ENCODE peak calls at places on chromosomes 5 and 9, in eight cellular contexts. Q is lung; K is CD8-positive, alpha-beta T cell; S is colonic mucosa; U is ovary; Z is heart right ventricle; J is Peyer's patch; E is SK-N-SH. Y is an unnamed sample.

GRCh38 chr9:128840524-128840923 is 10.9 kb upstream of the SPOUT1 start:
- DNase-seq in Q (no peak), K (no peak), S (no peak), U (no peak), Z (no peak), J (no peak), E (no peak), Y (no peak)

GRCh38 chr5:152622628-152623027 is 217.5 kb upstream of the NMUR2 start:
- DNase-seq in Q (no peak), K (no peak), S (no peak), U (no peak), Z (no peak), J (no peak), E (no peak), Y (no peak)

GRCh38 chr5:107418071-107418470 is 252.7 kb downstream of the EFNA5 start:
- DNase-seq in Q (no peak), K (no peak), S (no peak), U (no peak), Z (no peak), J (no peak), E (no peak), Y (no peak)

GRCh38 chr9:98365227-98365669 is 109.8 kb upstream of the TBC1D2 start:
- DNase-seq in Q (no peak), K (no peak), S (peak; percentile 29), U (no peak), Z (no peak), J (no peak), E (no peak), Y (no peak)

GRCh38 chr5:156431956-156432829 is 105.2 kb downstream of the SGCD start:
- DNase-seq in Q (no peak), K (no peak), S (no peak), U (no peak), Z (no peak), J (no peak), E (no peak), Y (no peak)

GRCh38 chr5:95759005-95759404 is 27.9 kb downstream of the RHOBTB3 start:
- DNase-seq in Q (no peak), K (no peak), S (no peak), U (no peak), Z (no peak), J (no peak), E (no peak), Y (no peak)

GRCh38 chr5:171419663-171420428 is 399 bp downstream of the FGF18 start:
- DNase-seq in Q (no peak), K (peak; percentile 48), S (peak; percentile 23), U (peak; percentile 42), Z (peak; percentile 39), J (no peak), E (peak; percentile 76), Y (peak; percentile 13)

GRCh38 chr9:93133641-93134017 is 422 bp downstream of the NINJ1 start:
- DNase-seq in Q (peak; percentile 73), K (no peak), S (peak; percentile 81), U (no peak), Z (peak; percentile 75), J (peak; percentile 70), E (peak; percentile 85), Y (peak; percentile 86)

GRCh38 chr5:120517607-120518252 is 53.6 kb downstream of the PRR16 start:
- DNase-seq in Q (no peak), K (no peak), S (no peak), U (no peak), Z (no peak), J (no peak), E (no peak), Y (no peak)

GRCh38 chr5:65468633-65469032 is 13.1 kb downstream of the ADAMTS6 start:
- DNase-seq in Q (no peak), K (no peak), S (no peak), U (no peak), Z (no peak), J (no peak), E (no peak), Y (no peak)

GRCh38 chr9:116190595-116190994 is 37.0 kb downstream of the PAPPA start:
- DNase-seq in Q (no peak), K (no peak), S (no peak), U (no peak), Z (no peak), J (no peak), E (no peak), Y (no peak)

GRCh38 chr5:174464504-174465165 is 259.7 kb upstream of the MSX2 start:
- DNase-seq in Q (no peak), K (no peak), S (no peak), U (no peak), Z (no peak), J (no peak), E (no peak), Y (no peak)

GRCh38 chr9:136321561-136321960 is 5.8 kb upstream of the GPSM1 start:
- DNase-seq in Q (no peak), K (no peak), S (no peak), U (no peak), Z (peak; percentile 4), J (no peak), E (no peak), Y (no peak)

GRCh38 chr9:111052831-111053230 is 14.6 kb upstream of the LPAR1 start:
- DNase-seq in Q (no peak), K (no peak), S (no peak), U (no peak), Z (no peak), J (no peak), E (no peak), Y (no peak)

GRCh38 chr5:14696057-14696456 is 31.5 kb downstream of the OTULIN start:
- DNase-seq in Q (no peak), K (no peak), S (no peak), U (no peak), Z (no peak), J (no peak), E (no peak), Y (no peak)

GRCh38 chr5:40689442-40689841 is 9.7 kb downstream of the PTGER4 start:
- DNase-seq in Q (no peak), K (no peak), S (peak; percentile 37), U (no peak), Z (no peak), J (no peak), E (no peak), Y (no peak)

DNA sequence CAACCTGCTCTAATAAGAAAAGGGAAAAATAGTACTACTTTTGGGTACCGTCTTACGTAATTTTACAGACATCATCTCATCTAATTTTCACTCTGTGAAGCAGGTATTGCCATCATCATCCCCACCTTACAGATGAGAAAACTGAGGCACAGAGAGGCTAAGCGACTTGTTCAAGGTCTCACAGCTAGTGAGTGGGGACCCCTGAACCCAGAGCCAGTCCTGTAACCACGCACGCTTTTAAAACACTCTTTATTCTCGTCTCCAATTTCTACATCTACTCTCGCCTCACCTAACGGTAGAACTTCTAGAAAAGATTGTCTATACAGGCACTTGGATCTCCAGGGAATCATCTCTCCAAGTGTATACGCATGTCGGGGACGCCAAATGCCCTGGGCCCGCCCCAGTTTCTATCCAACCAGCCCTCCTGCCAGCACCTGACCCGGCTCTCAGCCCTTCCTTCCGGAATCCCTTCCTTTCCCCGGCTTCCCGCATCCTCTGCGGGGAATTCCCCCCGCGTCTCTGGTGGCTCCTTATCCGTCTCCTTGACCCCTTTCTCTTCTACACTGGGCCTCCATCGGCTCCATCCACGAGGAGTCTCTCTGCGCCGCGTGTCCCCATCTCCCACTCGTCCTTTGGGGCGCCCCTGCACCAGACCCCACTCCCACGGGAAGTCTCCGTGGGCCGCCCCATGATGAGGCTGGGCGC is 1.6 kb upstream of the TRAF1 start:
- DNase-seq in Q (peak; percentile 58), K (peak; percentile 70), S (peak; percentile 63), U (peak; percentile 62), Z (peak; percentile 47), J (peak; percentile 45), E (no peak), Y (peak; percentile 67)
- H3K27ac ChIP-seq in Q (peak overlapping the region; percentile 98), K (peak overlapping the region; percentile 83), S (peak overlapping the region; percentile 78), U (peak overlapping the region; percentile 81), Z (peak overlapping the region; percentile 87), J (peak overlapping the region; percentile 88), E (no peak overlapping the region), Y (peak overlapping the region; percentile 93)

DNA sequence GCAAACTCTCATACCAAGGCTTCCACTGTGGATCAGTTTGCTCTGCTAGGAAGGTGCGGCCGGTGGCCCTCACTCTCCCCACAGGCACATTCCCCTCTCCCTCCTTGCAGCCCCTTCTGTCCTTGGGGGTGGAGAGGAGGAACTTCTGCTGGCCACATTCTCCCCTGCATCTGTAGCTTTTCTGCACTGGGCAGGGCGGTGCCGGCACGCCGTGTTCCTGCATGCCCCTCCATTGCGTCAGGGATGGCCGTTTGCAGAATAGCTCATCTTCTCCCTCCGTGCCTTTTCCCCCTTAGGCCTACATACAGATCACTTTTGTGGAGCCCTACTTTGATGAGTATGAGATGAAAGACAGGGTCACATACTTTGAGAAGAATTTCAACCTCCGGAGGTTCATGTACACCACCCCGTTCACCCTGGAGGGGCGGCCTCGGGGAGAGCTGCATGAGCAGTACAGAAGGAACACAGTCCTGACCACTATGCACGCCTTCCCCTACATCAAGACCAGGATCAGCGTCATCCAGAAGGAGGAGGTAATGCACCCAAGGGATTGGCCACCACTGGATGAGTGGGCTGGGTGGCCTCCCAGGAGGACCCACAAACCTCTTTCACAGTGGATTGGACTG is 231.5 kb downstream of the DOCK8 start:
- DNase-seq in Q (no peak), K (no peak), S (no peak), U (no peak), Z (no peak), J (no peak), E (no peak), Y (no peak)
- H3K36me3 ChIP-seq in Q (no peaks in the 10 kb centered on the region), K (peaks cover 65% of the 10 kb centered on the region), S (no peaks in the 10 kb centered on the region), U (no peaks in the 10 kb centered on the region), Z (no peaks in the 10 kb centered on the region), J (no peaks in the 10 kb centered on the region), E (no peaks in the 10 kb centered on the region), Y (no peaks in the 10 kb centered on the region)

DNA sequence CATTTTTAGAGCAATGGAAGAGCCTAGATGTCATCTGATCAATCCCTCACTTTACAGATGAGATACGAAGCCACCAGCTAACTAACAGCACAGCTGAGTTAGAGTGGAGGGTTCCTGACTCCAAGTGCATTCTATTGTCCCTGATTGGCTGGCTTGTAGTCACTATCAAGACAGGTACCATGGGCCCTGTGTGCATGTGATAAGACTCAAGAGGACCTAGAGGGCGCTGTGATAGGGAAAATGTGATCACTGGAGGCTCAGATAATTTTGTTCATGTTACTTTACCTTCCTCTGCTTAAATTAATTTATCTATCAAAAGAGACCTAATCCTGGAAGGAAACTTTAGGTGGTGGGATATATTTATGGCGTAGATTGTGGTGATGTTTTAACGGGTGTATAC is 19.5 kb upstream of the SNAPC3 start:
- DNase-seq in Q (no peak), K (no peak), S (no peak), U (no peak), Z (no peak), J (no peak), E (peak; percentile 42), Y (no peak)
- TF ChIP-seq CTCF in Q (no peak), K (no peak), S (peak; percentile 28), U (no peak), Z (no peak), J (peak; percentile 52), E (peak; percentile 37), Y (no peak)

DNA sequence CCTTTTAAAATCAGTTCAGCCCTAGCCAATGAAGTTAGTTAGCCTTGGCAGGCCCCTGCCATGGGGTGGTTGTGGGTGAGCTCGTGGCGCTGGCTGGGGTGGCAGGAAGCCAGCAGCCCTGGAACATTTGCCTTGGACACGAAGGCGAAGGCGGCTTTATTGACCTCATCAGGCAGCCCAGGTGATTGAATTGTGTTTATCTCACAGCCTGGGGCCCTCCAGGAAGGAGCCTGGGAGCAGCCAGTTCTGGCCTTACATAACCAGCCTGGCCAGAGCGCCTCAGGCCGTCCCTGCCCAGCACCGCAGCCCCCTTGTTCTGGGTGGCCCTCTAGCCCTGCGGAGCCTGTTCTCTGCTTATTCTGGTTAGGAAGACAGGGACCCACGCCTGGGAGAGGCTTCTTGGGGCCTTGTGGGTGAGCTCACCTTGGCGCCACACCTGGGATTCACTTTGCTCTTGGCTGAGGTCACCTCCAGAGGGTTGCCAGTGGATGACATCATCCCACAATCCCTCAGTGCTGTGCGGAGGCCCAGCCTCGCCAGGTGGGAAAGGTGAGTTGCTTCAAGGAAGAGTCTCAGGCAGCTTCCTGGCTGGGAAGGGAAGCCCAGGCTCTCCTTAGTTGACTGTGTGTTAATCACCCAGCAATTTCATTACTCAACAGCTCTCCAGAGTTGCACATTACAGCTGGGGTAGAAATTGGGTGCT is 54.4 kb upstream of the RPL26L1 start:
- DNase-seq in Q (peak; percentile 84), K (no peak), S (peak; percentile 90), U (peak; percentile 72), Z (peak; percentile 77), J (no peak), E (peak; percentile 58), Y (peak; percentile 89)
- H3K27ac ChIP-seq in Q (peak overlapping the region; percentile 96), K (no peak overlapping the region), S (peak overlapping the region; percentile 95), U (peak overlapping the region; percentile 79), Z (peak overlapping the region; percentile 81), J (peak overlapping the region; percentile 97), E (peak overlapping the region; percentile 76), Y (peak overlapping the region; percentile 94)